ENCODE peak calls at places on chromosomes 13 and 19, in nine cellular contexts. E, K, Z, M, U, J, B, V and D are unnamed samples.

GRCh38 chr19:48842744-48843162 is 6.5 kb upstream of the HSD17B14 start:
- DNase-seq in E (peak; percentile 71), K (peak; percentile 56), Z (peak; percentile 55), M (peak; percentile 48), U (no peak), J (no peak), B (peak; percentile 53), V (peak; percentile 69), D (peak; percentile 82)

GRCh38 chr13:32248789-32249188 is 66.4 kb downstream of the ZAR1L start:
- DNase-seq in E (no peak), K (no peak), Z (no peak), M (no peak), U (no peak), J (no peak), B (no peak), V (no peak), D (no peak)

GRCh38 chr19:13149628-13150186 is 468 bp downstream of the STX10 start:
- DNase-seq in E (peak; percentile 61), K (no peak), Z (no peak), M (peak; percentile 49), U (no peak), J (no peak), B (no peak), V (peak; percentile 63), D (peak; percentile 72)

GRCh38 chr19:1010586-1011510 is 10.1 kb downstream of the TMEM259 start:
- DNase-seq in E (no peak), K (no peak), Z (no peak), M (no peak), U (no peak), J (no peak), B (no peak), V (no peak), D (no peak)

GRCh38 chr13:92460479-92460878 is 766.1 kb upstream of the GPC6 start:
- DNase-seq in E (no peak), K (no peak), Z (no peak), M (peak; percentile 24), U (no peak), J (no peak), B (no peak), V (peak; percentile 17), D (no peak)

GRCh38 chr13:66014757-66015156 is 1215.4 kb downstream of the PCDH9 start:
- DNase-seq in E (no peak), K (no peak), Z (no peak), M (peak; percentile 37), U (no peak), J (no peak), B (no peak), V (no peak), D (no peak)

GRCh38 chr13:33276581-33276980 is 9.0 kb downstream of the STARD13 start:
- DNase-seq in E (no peak), K (no peak), Z (no peak), M (no peak), U (no peak), J (no peak), B (no peak), V (peak; percentile 69), D (no peak)

GRCh38 chr13:93147946-93148345 is 78.7 kb upstream of the GPC6 start:
- DNase-seq in E (no peak), K (no peak), Z (no peak), M (peak; percentile 10), U (no peak), J (no peak), B (no peak), V (no peak), D (no peak)

GRCh38 chr13:30819136-30819875 is 84.0 kb downstream of the ALOX5AP start:
- DNase-seq in E (no peak), K (no peak), Z (no peak), M (no peak), U (no peak), J (no peak), B (no peak), V (no peak), D (no peak)

GRCh38 chr13:98301721-98302120 is 124.7 kb upstream of the RNF113B start:
- DNase-seq in E (no peak), K (no peak), Z (no peak), M (no peak), U (no peak), J (no peak), B (no peak), V (no peak), D (no peak)

GRCh38 chr13:49343731-49344130 is 96.0 kb downstream of the CDADC1 start:
- DNase-seq in E (no peak), K (no peak), Z (no peak), M (no peak), U (no peak), J (no peak), B (no peak), V (no peak), D (no peak)

GRCh38 chr13:73336789-73337188 is 278.0 kb downstream of the KLF5 start:
- DNase-seq in E (no peak), K (no peak), Z (no peak), M (no peak), U (no peak), J (no peak), B (no peak), V (no peak), D (no peak)

GRCh38 chr13:77883328-77883727 is 35.3 kb downstream of the EDNRB start:
- DNase-seq in E (no peak), K (no peak), Z (no peak), M (no peak), U (no peak), J (no peak), B (no peak), V (no peak), D (no peak)

GRCh38 chr13:41295973-41296372 is 15.1 kb upstream of the NAA16 start:
- DNase-seq in E (no peak), K (no peak), Z (no peak), M (no peak), U (no peak), J (no peak), B (no peak), V (no peak), D (no peak)

GRCh38 chr13:79895416-79895815 is 414.5 kb downstream of the NDFIP2 start:
- DNase-seq in E (no peak), K (no peak), Z (no peak), M (no peak), U (no peak), J (no peak), B (no peak), V (no peak), D (no peak)

GRCh38 chr13:92137519-92137918 is 739.1 kb downstream of the GPC5 start:
- DNase-seq in E (no peak), K (no peak), Z (no peak), M (no peak), U (no peak), J (no peak), B (no peak), V (peak; percentile 68), D (peak; percentile 3)

GRCh38 chr19:4909172-4909896 is at the start of gene UHRF1:
- DNase-seq in E (peak; percentile 41), K (peak; percentile 77), Z (no peak), M (peak; percentile 18), U (no peak), J (no peak), B (peak; percentile 48), V (no peak), D (peak; percentile 58)

GRCh38 chr19:17751103-17751911 is at the start of gene FCHO1:
- DNase-seq in E (no peak), K (peak; percentile 88), Z (peak; percentile 85), M (no peak), U (no peak), J (no peak), B (peak; percentile 79), V (no peak), D (no peak)

GRCh38 chr19:48861313-48861712 is 7.1 kb downstream of the PLEKHA4 start:
- DNase-seq in E (no peak), K (no peak), Z (no peak), M (no peak), U (no peak), J (no peak), B (no peak), V (no peak), D (no peak)

GRCh38 chr19:33405491-33406461 is 32.3 kb downstream of the CEBPG start:
- DNase-seq in E (no peak), K (peak; percentile 16), Z (no peak), M (no peak), U (no peak), J (no peak), B (no peak), V (no peak), D (no peak)

GRCh38 chr19:30340724-30341595 is 31.2 kb upstream of the ZNF536 start:
- DNase-seq in E (no peak), K (no peak), Z (no peak), M (no peak), U (no peak), J (no peak), B (no peak), V (no peak), D (no peak)

GRCh38 chr13:109123971-109124370 is 494.6 kb downstream of the MYO16 start:
- DNase-seq in E (no peak), K (no peak), Z (no peak), M (no peak), U (no peak), J (no peak), B (no peak), V (no peak), D (peak; percentile 28)

GRCh38 chr19:6501740-6502648 is at the start of gene TUBB4A:
- DNase-seq in E (peak; percentile 61), K (peak; percentile 67), Z (no peak), M (no peak), U (no peak), J (no peak), B (peak; percentile 40), V (no peak), D (peak; percentile 56)

GRCh38 chr13:21703846-21704245 is 33.0 kb downstream of the FGF9 start:
- DNase-seq in E (no peak), K (no peak), Z (no peak), M (peak; percentile 41), U (no peak), J (no peak), B (no peak), V (no peak), D (no peak)

GRCh38 chr19:51029718-51030117 is 3.3 kb upstream of the KLK11 start:
- DNase-seq in E (no peak), K (no peak), Z (no peak), M (peak; percentile 12), U (no peak), J (no peak), B (no peak), V (no peak), D (no peak)

GRCh38 chr13:48315981-48316380 is 12.4 kb downstream of the RB1 start:
- DNase-seq in E (no peak), K (no peak), Z (no peak), M (no peak), U (no peak), J (no peak), B (no peak), V (no peak), D (no peak)

GRCh38 chr13:41289463-41289881 is 21.6 kb upstream of the NAA16 start:
- DNase-seq in E (no peak), K (no peak), Z (no peak), M (no peak), U (no peak), J (no peak), B (no peak), V (no peak), D (no peak)

GRCh38 chr19:41960973-41961372 is 1.9 kb upstream of the RABAC1 start:
- DNase-seq in E (no peak), K (no peak), Z (no peak), M (no peak), U (no peak), J (no peak), B (no peak), V (no peak), D (no peak)

GRCh38 chr19:34560229-34560628 is 78.7 kb downstream of the WTIP start:
- DNase-seq in E (no peak), K (no peak), Z (no peak), M (no peak), U (no peak), J (no peak), B (no peak), V (no peak), D (no peak)

GRCh38 chr13:25103711-25104110 is 7.8 kb downstream of the PABPC3 start:
- DNase-seq in E (no peak), K (no peak), Z (no peak), M (no peak), U (no peak), J (no peak), B (no peak), V (no peak), D (no peak)